ENCODE peak calls at places on chromosomes 3 and 15, in eight cellular contexts. One of them, this sample, is unnamed.

GRCh38 chr15:26235148-26235769 is 372.1 kb upstream of the ATP10A start:
- DNase-seq in nephron progenitor cell: peak
- DNase-seq in pancreas: no peak
- DNase-seq in fibroblast of the aortic adventitia: no peak
- DNase-seq in colonic mucosa: no peak
- DNase-seq in upper lobe of right lung: no peak
- DNase-seq in adrenal gland: no peak
- DNase-seq in tibial artery: no peak
- DNase-seq in this sample: no peak

GRCh38 chr3:35793668-35794067 is 154.3 kb downstream of the ARPP21 start:
- DNase-seq in upper lobe of right lung: no peak
- DNase-seq in fibroblast of the aortic adventitia: no peak
- DNase-seq in adrenal gland: no peak
- DNase-seq in tibial artery: no peak
- DNase-seq in pancreas: no peak
- DNase-seq in nephron progenitor cell: no peak
- DNase-seq in colonic mucosa: no peak
- DNase-seq in this sample: no peak

GRCh38 chr3:15875016-15875689 is 77.4 kb upstream of the ANKRD28 start:
- DNase-seq in pancreas: no peak
- DNase-seq in nephron progenitor cell: no peak
- DNase-seq in colonic mucosa: no peak
- DNase-seq in fibroblast of the aortic adventitia: peak
- DNase-seq in adrenal gland: no peak
- DNase-seq in upper lobe of right lung: no peak
- DNase-seq in tibial artery: no peak
- DNase-seq in this sample: no peak

GRCh38 chr15:55289011-55289572 is 521 bp downstream of the RAB27A start:
- DNase-seq in upper lobe of right lung: peak
- DNase-seq in colonic mucosa: peak
- DNase-seq in pancreas: peak
- DNase-seq in adrenal gland: peak
- DNase-seq in tibial artery: peak
- DNase-seq in nephron progenitor cell: peak
- DNase-seq in fibroblast of the aortic adventitia: peak
- DNase-seq in this sample: peak

GRCh38 chr3:45760878-45761711 is 35.2 kb downstream of the SLC6A20 start:
- DNase-seq in adrenal gland: peak
- DNase-seq in upper lobe of right lung: no peak
- DNase-seq in nephron progenitor cell: peak
- DNase-seq in pancreas: peak
- DNase-seq in colonic mucosa: peak
- DNase-seq in fibroblast of the aortic adventitia: peak
- DNase-seq in tibial artery: no peak
- DNase-seq in this sample: peak

GRCh38 chr15:99507016-99507731 is 58.6 kb upstream of the MEF2A start:
- DNase-seq in fibroblast of the aortic adventitia: peak
- DNase-seq in upper lobe of right lung: no peak
- DNase-seq in nephron progenitor cell: no peak
- DNase-seq in tibial artery: no peak
- DNase-seq in colonic mucosa: no peak
- DNase-seq in adrenal gland: peak
- DNase-seq in pancreas: peak
- DNase-seq in this sample: no peak

GRCh38 chr15:69160976-69161877 is 792 bp downstream of the GLCE start:
- DNase-seq in tibial artery: peak
- DNase-seq in fibroblast of the aortic adventitia: peak
- DNase-seq in pancreas: peak
- DNase-seq in colonic mucosa: peak
- DNase-seq in adrenal gland: peak
- DNase-seq in nephron progenitor cell: peak
- DNase-seq in upper lobe of right lung: peak
- DNase-seq in this sample: peak

GRCh38 chr15:100033140-100033857 is 300.1 kb upstream of the LYSMD4 start:
- DNase-seq in fibroblast of the aortic adventitia: peak
- DNase-seq in upper lobe of right lung: no peak
- DNase-seq in nephron progenitor cell: no peak
- DNase-seq in tibial artery: peak
- DNase-seq in adrenal gland: no peak
- DNase-seq in pancreas: peak
- DNase-seq in colonic mucosa: no peak
- DNase-seq in this sample: no peak

GRCh38 chr3:43046583-43046982 is 59.3 kb downstream of the POMGNT2 start:
- DNase-seq in upper lobe of right lung: no peak
- DNase-seq in fibroblast of the aortic adventitia: no peak
- DNase-seq in colonic mucosa: no peak
- DNase-seq in adrenal gland: no peak
- DNase-seq in nephron progenitor cell: no peak
- DNase-seq in pancreas: no peak
- DNase-seq in tibial artery: no peak
- DNase-seq in this sample: no peak

GRCh38 chr15:55588070-55588817 is at the start of gene PYGO1:
- DNase-seq in upper lobe of right lung: peak
- DNase-seq in adrenal gland: peak
- DNase-seq in nephron progenitor cell: peak
- DNase-seq in tibial artery: peak
- DNase-seq in fibroblast of the aortic adventitia: peak
- DNase-seq in pancreas: peak
- DNase-seq in colonic mucosa: peak
- DNase-seq in this sample: peak

GRCh38 chr3:4508048-4508981 is 15.2 kb downstream of the ITPR1 start:
- DNase-seq in pancreas: no peak
- DNase-seq in upper lobe of right lung: no peak
- DNase-seq in colonic mucosa: no peak
- DNase-seq in fibroblast of the aortic adventitia: no peak
- DNase-seq in tibial artery: no peak
- DNase-seq in nephron progenitor cell: peak
- DNase-seq in adrenal gland: no peak
- DNase-seq in this sample: peak
- TF ChIP-seq CTCF in pancreas: no peak
- TF ChIP-seq CTCF in upper lobe of right lung: no peak
- TF ChIP-seq CTCF in colonic mucosa: no peak
- TF ChIP-seq CTCF in fibroblast of the aortic adventitia: no peak
- TF ChIP-seq CTCF in tibial artery: no peak
- TF ChIP-seq CTCF in nephron progenitor cell: no peak
- TF ChIP-seq CTCF in adrenal gland: no peak
- TF ChIP-seq CTCF in this sample: no peak

DNA sequence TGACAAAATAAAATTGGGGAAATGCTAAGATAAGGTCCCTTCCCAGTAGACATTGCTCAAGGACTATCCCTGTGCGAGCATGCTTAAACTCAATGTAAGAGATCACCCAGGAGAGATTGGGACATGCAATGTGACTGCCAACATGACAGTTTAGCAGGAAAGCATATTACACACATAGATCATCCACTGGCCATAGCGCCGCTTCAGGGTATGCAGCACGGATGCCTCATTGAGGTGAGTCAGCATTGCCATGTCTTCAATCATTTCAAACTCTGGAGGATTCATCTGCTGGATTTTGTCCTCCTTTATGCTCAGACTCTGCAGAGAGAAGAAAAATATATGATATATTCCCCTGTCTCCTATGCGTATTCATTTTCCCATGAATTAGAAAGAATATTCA is 8.9 kb downstream of the MYH15 start:
- DNase-seq in nephron progenitor cell: no peak
- DNase-seq in adrenal gland: no peak
- DNase-seq in upper lobe of right lung: no peak
- DNase-seq in tibial artery: no peak
- DNase-seq in pancreas: no peak
- DNase-seq in colonic mucosa: no peak
- DNase-seq in fibroblast of the aortic adventitia: no peak
- DNase-seq in this sample: no peak
- TF ChIP-seq CTCF in nephron progenitor cell: no peak
- TF ChIP-seq CTCF in adrenal gland: no peak
- TF ChIP-seq CTCF in upper lobe of right lung: no peak
- TF ChIP-seq CTCF in tibial artery: no peak
- TF ChIP-seq CTCF in pancreas: no peak
- TF ChIP-seq CTCF in colonic mucosa: no peak
- TF ChIP-seq CTCF in fibroblast of the aortic adventitia: no peak
- TF ChIP-seq CTCF in this sample: no peak

DNA sequence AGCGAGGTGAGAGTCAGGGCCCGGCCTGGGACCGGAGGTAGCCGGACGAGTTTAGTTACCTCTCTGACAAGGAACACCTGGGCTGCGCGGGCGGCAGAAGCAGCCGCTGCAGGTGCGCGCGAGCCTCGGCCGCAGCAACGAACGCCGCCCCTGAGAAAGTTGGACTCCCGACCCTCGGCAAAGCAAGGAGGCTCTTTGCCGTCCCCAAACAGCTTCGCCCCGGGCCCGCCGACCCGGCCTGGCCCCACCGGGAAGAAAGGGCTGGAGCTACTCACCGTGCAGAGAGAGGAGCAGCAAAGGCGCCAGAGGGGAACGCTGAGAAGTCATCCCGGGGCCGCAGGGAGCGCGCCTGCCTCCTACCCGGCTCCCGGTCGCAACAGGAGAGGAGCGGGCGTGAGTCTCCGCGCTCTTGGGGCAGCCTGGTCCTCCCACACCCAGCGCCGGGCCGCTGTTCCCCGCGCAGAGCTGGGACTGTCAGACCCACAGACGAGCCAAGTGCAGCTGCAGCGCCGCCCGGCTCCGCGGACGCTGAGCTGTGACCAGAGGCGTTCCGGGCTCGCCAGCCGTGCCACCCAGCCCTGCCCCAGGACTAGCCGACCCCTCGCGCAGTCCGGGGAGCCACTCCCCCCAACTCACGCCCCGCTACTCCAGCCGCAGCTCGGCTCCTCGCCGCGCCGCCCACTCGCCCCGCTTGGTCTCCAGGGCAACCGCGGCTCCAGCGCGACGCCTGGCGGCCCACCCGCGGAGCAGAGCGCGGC is at the start of gene IGSF11:
- DNase-seq in colonic mucosa: peak
- DNase-seq in upper lobe of right lung: peak
- DNase-seq in nephron progenitor cell: peak
- DNase-seq in fibroblast of the aortic adventitia: peak
- DNase-seq in tibial artery: peak
- DNase-seq in pancreas: peak
- DNase-seq in adrenal gland: peak
- DNase-seq in this sample: peak
- TF ChIP-seq CTCF in colonic mucosa: no peak
- TF ChIP-seq CTCF in upper lobe of right lung: peak
- TF ChIP-seq CTCF in nephron progenitor cell: no peak
- TF ChIP-seq CTCF in fibroblast of the aortic adventitia: no peak
- TF ChIP-seq CTCF in tibial artery: peak
- TF ChIP-seq CTCF in pancreas: peak
- TF ChIP-seq CTCF in adrenal gland: peak
- TF ChIP-seq CTCF in this sample: peak

DNA sequence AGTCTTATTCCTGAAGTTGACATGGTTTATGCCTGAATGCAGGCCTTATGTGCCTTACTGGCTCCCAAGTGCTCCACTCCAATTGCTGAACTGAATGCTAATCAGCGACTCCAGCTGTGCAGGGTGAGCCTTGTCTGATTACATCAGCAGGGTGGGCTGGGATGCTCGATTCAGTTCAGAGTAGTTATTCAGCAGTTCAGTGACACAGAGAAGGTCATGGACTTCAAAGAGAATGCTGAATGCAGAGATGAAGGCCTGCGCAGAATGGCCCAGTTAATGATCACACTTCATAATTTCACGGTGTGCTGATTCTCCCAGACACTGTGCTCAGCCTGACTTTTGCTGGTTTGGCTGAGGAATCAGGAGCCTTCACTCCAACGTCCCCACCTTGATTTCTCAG is 63.6 kb downstream of the CLDN1 start:
- DNase-seq in colonic mucosa: no peak
- DNase-seq in pancreas: no peak
- DNase-seq in fibroblast of the aortic adventitia: no peak
- DNase-seq in nephron progenitor cell: peak
- DNase-seq in adrenal gland: peak
- DNase-seq in upper lobe of right lung: no peak
- DNase-seq in tibial artery: no peak
- DNase-seq in this sample: no peak
- TF ChIP-seq CTCF in colonic mucosa: no peak
- TF ChIP-seq CTCF in pancreas: no peak
- TF ChIP-seq CTCF in fibroblast of the aortic adventitia: no peak
- TF ChIP-seq CTCF in nephron progenitor cell: no peak
- TF ChIP-seq CTCF in adrenal gland: no peak
- TF ChIP-seq CTCF in upper lobe of right lung: no peak
- TF ChIP-seq CTCF in tibial artery: no peak
- TF ChIP-seq CTCF in this sample: no peak

GRCh38 chr3:49839193-49839809 is 17.1 kb downstream of the TRAIP start:
- DNase-seq in adrenal gland: peak
- DNase-seq in upper lobe of right lung: peak
- DNase-seq in colonic mucosa: peak
- DNase-seq in nephron progenitor cell: peak
- DNase-seq in fibroblast of the aortic adventitia: peak
- DNase-seq in pancreas: peak
- DNase-seq in tibial artery: peak
- DNase-seq in this sample: peak

GRCh38 chr3:49841806-49842205 is 14.6 kb downstream of the TRAIP start:
- DNase-seq in upper lobe of right lung: no peak
- DNase-seq in adrenal gland: no peak
- DNase-seq in pancreas: no peak
- DNase-seq in colonic mucosa: no peak
- DNase-seq in fibroblast of the aortic adventitia: no peak
- DNase-seq in tibial artery: no peak
- DNase-seq in nephron progenitor cell: no peak
- DNase-seq in this sample: no peak

GRCh38 chr3:49842843-49843242 is 13.5 kb downstream of the TRAIP start:
- DNase-seq in colonic mucosa: no peak
- DNase-seq in tibial artery: no peak
- DNase-seq in pancreas: no peak
- DNase-seq in adrenal gland: no peak
- DNase-seq in nephron progenitor cell: no peak
- DNase-seq in upper lobe of right lung: no peak
- DNase-seq in fibroblast of the aortic adventitia: no peak
- DNase-seq in this sample: no peak

GRCh38 chr3:49840371-49840770 is 16.0 kb downstream of the TRAIP start:
- DNase-seq in fibroblast of the aortic adventitia: peak
- DNase-seq in adrenal gland: no peak
- DNase-seq in nephron progenitor cell: no peak
- DNase-seq in upper lobe of right lung: no peak
- DNase-seq in tibial artery: no peak
- DNase-seq in pancreas: no peak
- DNase-seq in colonic mucosa: no peak
- DNase-seq in this sample: no peak

DNA sequence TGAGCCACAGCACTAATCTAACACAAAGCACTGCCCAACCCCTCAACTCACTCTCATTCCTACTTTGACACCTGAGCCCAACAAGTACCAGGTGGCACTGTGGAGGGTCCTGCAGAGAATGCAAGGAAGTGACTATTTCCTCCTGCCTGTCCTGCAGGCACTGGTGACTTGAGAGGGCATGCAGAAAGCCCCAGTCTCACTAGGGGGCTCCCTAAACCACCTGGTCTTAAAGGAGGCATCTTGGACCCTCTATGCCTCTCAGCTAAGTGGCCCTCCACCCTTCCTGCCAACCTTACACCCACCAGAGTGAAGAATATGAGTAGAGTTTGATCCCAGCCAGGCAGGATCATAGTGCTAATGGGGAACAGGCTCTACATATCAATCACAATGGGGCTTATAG is 15.2 kb downstream of the TRAIP start:
- DNase-seq in adrenal gland: no peak
- DNase-seq in colonic mucosa: no peak
- DNase-seq in pancreas: no peak
- DNase-seq in nephron progenitor cell: peak
- DNase-seq in tibial artery: no peak
- DNase-seq in fibroblast of the aortic adventitia: peak
- DNase-seq in upper lobe of right lung: no peak
- DNase-seq in this sample: no peak
- TF ChIP-seq CTCF in adrenal gland: no peak
- TF ChIP-seq CTCF in colonic mucosa: no peak
- TF ChIP-seq CTCF in pancreas: no peak
- TF ChIP-seq CTCF in nephron progenitor cell: peak
- TF ChIP-seq CTCF in tibial artery: peak
- TF ChIP-seq CTCF in fibroblast of the aortic adventitia: peak
- TF ChIP-seq CTCF in upper lobe of right lung: no peak
- TF ChIP-seq CTCF in this sample: peak

GRCh38 chr15:40320931-40321371 is 2.5 kb upstream of the INAFM2 start:
- DNase-seq in adrenal gland: peak
- DNase-seq in tibial artery: peak
- DNase-seq in nephron progenitor cell: peak
- DNase-seq in colonic mucosa: peak
- DNase-seq in fibroblast of the aortic adventitia: peak
- DNase-seq in pancreas: no peak
- DNase-seq in upper lobe of right lung: no peak
- DNase-seq in this sample: peak
- TF ChIP-seq CTCF in adrenal gland: peak
- TF ChIP-seq CTCF in tibial artery: peak
- TF ChIP-seq CTCF in nephron progenitor cell: peak
- TF ChIP-seq CTCF in colonic mucosa: peak
- TF ChIP-seq CTCF in fibroblast of the aortic adventitia: peak
- TF ChIP-seq CTCF in pancreas: peak
- TF ChIP-seq CTCF in upper lobe of right lung: peak
- TF ChIP-seq CTCF in this sample: peak